ENCODE peak calls at places on chromosomes 2 and 18, in five cellular contexts. One of them, this sample, is unnamed.

GRCh38 chr2:115214050-115214449 is 771.6 kb downstream of the DPP10 start:
- DNase-seq in T-helper 2 cell treated with Interferon-gamma antibody and Interleukin-4, amounts not matched to agents 5 μg/mL and 100 μg/mL, for 36 hours: no peak
- DNase-seq in stimulated activated CD8-positive, alpha-beta memory T cell treated with anti-CD3 and anti-CD28 coated beads, Interleukin-2, amount 100 ng/mL, for 48 hours: no peak
- DNase-seq in SW480: no peak
- DNase-seq in GM04504: no peak
- DNase-seq in this sample: no peak

GRCh38 chr2:7983912-7984311 is 697.9 kb upstream of the ID2 start:
- DNase-seq in T-helper 2 cell treated with Interferon-gamma antibody and Interleukin-4, amounts not matched to agents 5 μg/mL and 100 μg/mL, for 36 hours: no peak
- DNase-seq in SW480: no peak
- DNase-seq in stimulated activated CD8-positive, alpha-beta memory T cell treated with anti-CD3 and anti-CD28 coated beads, Interleukin-2, amount 100 ng/mL, for 48 hours: no peak
- DNase-seq in GM04504: no peak
- DNase-seq in this sample: no peak

GRCh38 chr2:127173073-127173472 is 47.0 kb downstream of the CYP27C1 start:
- DNase-seq in SW480: no peak
- DNase-seq in T-helper 2 cell treated with Interferon-gamma antibody and Interleukin-4, amounts not matched to agents 5 μg/mL and 100 μg/mL, for 36 hours: no peak
- DNase-seq in GM04504: peak
- DNase-seq in stimulated activated CD8-positive, alpha-beta memory T cell treated with anti-CD3 and anti-CD28 coated beads, Interleukin-2, amount 100 ng/mL, for 48 hours: no peak
- DNase-seq in this sample: no peak

GRCh38 chr18:3367491-3368091 is 82.4 kb upstream of the TGIF1 start:
- DNase-seq in stimulated activated CD8-positive, alpha-beta memory T cell treated with anti-CD3 and anti-CD28 coated beads, Interleukin-2, amount 100 ng/mL, for 48 hours: no peak
- DNase-seq in T-helper 2 cell treated with Interferon-gamma antibody and Interleukin-4, amounts not matched to agents 5 μg/mL and 100 μg/mL, for 36 hours: no peak
- DNase-seq in SW480: peak
- DNase-seq in GM04504: no peak
- DNase-seq in this sample: no peak

GRCh38 chr2:20675701-20676352 is 8.9 kb downstream of the GDF7 start:
- DNase-seq in SW480: peak
- DNase-seq in T-helper 2 cell treated with Interferon-gamma antibody and Interleukin-4, amounts not matched to agents 5 μg/mL and 100 μg/mL, for 36 hours: no peak
- DNase-seq in stimulated activated CD8-positive, alpha-beta memory T cell treated with anti-CD3 and anti-CD28 coated beads, Interleukin-2, amount 100 ng/mL, for 48 hours: no peak
- DNase-seq in GM04504: no peak
- DNase-seq in this sample: no peak

GRCh38 chr2:201472411-201472810 is 20.9 kb downstream of the STRADB start:
- DNase-seq in GM04504: no peak
- DNase-seq in T-helper 2 cell treated with Interferon-gamma antibody and Interleukin-4, amounts not matched to agents 5 μg/mL and 100 μg/mL, for 36 hours: no peak
- DNase-seq in stimulated activated CD8-positive, alpha-beta memory T cell treated with anti-CD3 and anti-CD28 coated beads, Interleukin-2, amount 100 ng/mL, for 48 hours: no peak
- DNase-seq in SW480: no peak
- DNase-seq in this sample: no peak

GRCh38 chr18:70331456-70332097 is 42.7 kb downstream of the SOCS6 start:
- DNase-seq in GM04504: no peak
- DNase-seq in SW480: no peak
- DNase-seq in T-helper 2 cell treated with Interferon-gamma antibody and Interleukin-4, amounts not matched to agents 5 μg/mL and 100 μg/mL, for 36 hours: no peak
- DNase-seq in stimulated activated CD8-positive, alpha-beta memory T cell treated with anti-CD3 and anti-CD28 coated beads, Interleukin-2, amount 100 ng/mL, for 48 hours: no peak
- DNase-seq in this sample: no peak

GRCh38 chr2:201696151-201696659 is 2.2 kb downstream of the MPP4 start:
- DNase-seq in stimulated activated CD8-positive, alpha-beta memory T cell treated with anti-CD3 and anti-CD28 coated beads, Interleukin-2, amount 100 ng/mL, for 48 hours: no peak
- DNase-seq in T-helper 2 cell treated with Interferon-gamma antibody and Interleukin-4, amounts not matched to agents 5 μg/mL and 100 μg/mL, for 36 hours: no peak
- DNase-seq in GM04504: peak
- DNase-seq in SW480: no peak
- DNase-seq in this sample: no peak

GRCh38 chr2:32882911-32883810 is 63.6 kb upstream of the LTBP1 start:
- DNase-seq in stimulated activated CD8-positive, alpha-beta memory T cell treated with anti-CD3 and anti-CD28 coated beads, Interleukin-2, amount 100 ng/mL, for 48 hours: no peak
- DNase-seq in SW480: no peak
- DNase-seq in T-helper 2 cell treated with Interferon-gamma antibody and Interleukin-4, amounts not matched to agents 5 μg/mL and 100 μg/mL, for 36 hours: no peak
- DNase-seq in GM04504: peak
- DNase-seq in this sample: no peak

GRCh38 chr2:188984126-188984525 is 10.0 kb downstream of the COL3A1 start:
- DNase-seq in stimulated activated CD8-positive, alpha-beta memory T cell treated with anti-CD3 and anti-CD28 coated beads, Interleukin-2, amount 100 ng/mL, for 48 hours: no peak
- DNase-seq in GM04504: peak
- DNase-seq in T-helper 2 cell treated with Interferon-gamma antibody and Interleukin-4, amounts not matched to agents 5 μg/mL and 100 μg/mL, for 36 hours: no peak
- DNase-seq in SW480: no peak
- DNase-seq in this sample: no peak

GRCh38 chr2:177078843-177079242 is 133.8 kb upstream of the HNRNPA3 start:
- DNase-seq in SW480: no peak
- DNase-seq in stimulated activated CD8-positive, alpha-beta memory T cell treated with anti-CD3 and anti-CD28 coated beads, Interleukin-2, amount 100 ng/mL, for 48 hours: no peak
- DNase-seq in T-helper 2 cell treated with Interferon-gamma antibody and Interleukin-4, amounts not matched to agents 5 μg/mL and 100 μg/mL, for 36 hours: no peak
- DNase-seq in GM04504: no peak
- DNase-seq in this sample: no peak

GRCh38 chr2:142673836-142674235 is 203.6 kb upstream of the KYNU start:
- DNase-seq in SW480: no peak
- DNase-seq in T-helper 2 cell treated with Interferon-gamma antibody and Interleukin-4, amounts not matched to agents 5 μg/mL and 100 μg/mL, for 36 hours: no peak
- DNase-seq in GM04504: no peak
- DNase-seq in stimulated activated CD8-positive, alpha-beta memory T cell treated with anti-CD3 and anti-CD28 coated beads, Interleukin-2, amount 100 ng/mL, for 48 hours: no peak
- DNase-seq in this sample: no peak

GRCh38 chr18:48913201-48913600 is 37.6 kb downstream of the SMAD7 start:
- DNase-seq in SW480: no peak
- DNase-seq in T-helper 2 cell treated with Interferon-gamma antibody and Interleukin-4, amounts not matched to agents 5 μg/mL and 100 μg/mL, for 36 hours: no peak
- DNase-seq in GM04504: no peak
- DNase-seq in stimulated activated CD8-positive, alpha-beta memory T cell treated with anti-CD3 and anti-CD28 coated beads, Interleukin-2, amount 100 ng/mL, for 48 hours: no peak
- DNase-seq in this sample: no peak

GRCh38 chr2:9010866-9011265 is 7.4 kb upstream of the MBOAT2 start:
- DNase-seq in stimulated activated CD8-positive, alpha-beta memory T cell treated with anti-CD3 and anti-CD28 coated beads, Interleukin-2, amount 100 ng/mL, for 48 hours: no peak
- DNase-seq in SW480: no peak
- DNase-seq in GM04504: no peak
- DNase-seq in T-helper 2 cell treated with Interferon-gamma antibody and Interleukin-4, amounts not matched to agents 5 μg/mL and 100 μg/mL, for 36 hours: no peak
- DNase-seq in this sample: no peak

This sample was measured in upper lobe of left lung.